ENCODE peak calls at places on chromosome 22, in four cellular contexts. L is esophagus squamous epithelium, P is heart left ventricle, U is DND-41. A is an unnamed sample.
A peak's percentile ranks its signal among the peaks of the same experiment; 100 is the strongest.

GRCh38 chr22:33013531-33014162 is 44.5 kb downstream of the SYN3 start:
- DNase-seq in L (no peak), P (no peak), U (no peak), A (no peak)

GRCh38 chr22:35739642-35740041 is 22.0 kb downstream of the APOL5 start:
- DNase-seq in L (no peak), P (no peak), U (no peak), A (no peak)

GRCh38 chr22:45846952-45847351 is 130.0 kb downstream of the WNT7B start:
- DNase-seq in L (no peak), P (no peak), U (no peak), A (no peak)

GRCh38 chr22:42725606-42726355 is 5.1 kb upstream of the A4GALT start:
- DNase-seq in L (no peak), P (no peak), U (no peak), A (no peak)

GRCh38 chr22:46829140-46829891 is 66.9 kb downstream of the TBC1D22A start:
- DNase-seq in L (no peak), P (no peak), U (no peak), A (peak; percentile 76)

GRCh38 chr22:49958462-49958921 is 2.1 kb upstream of the PIM3 start:
- DNase-seq in L (no peak), P (no peak), U (no peak), A (no peak)

GRCh38 chr22:26589367-26589844 is 526 bp downstream of the TPST2 start:
- DNase-seq in L (no peak), P (peak; percentile 55), U (peak; percentile 42), A (no peak)

GRCh38 chr22:50056214-50056972 is 1.7 kb downstream of the TTLL8 start:
- DNase-seq in L (no peak), P (no peak), U (no peak), A (no peak)

GRCh38 chr22:37533995-37534394 is 14.8 kb upstream of the CARD10 start:
- DNase-seq in L (no peak), P (no peak), U (no peak), A (peak; percentile 65)

GRCh38 chr22:32546480-32546879 is 71.9 kb downstream of the FBXO7 start:
- DNase-seq in L (no peak), P (no peak), U (no peak), A (no peak)

GRCh38 chr22:27842236-27842993 is 40.9 kb upstream of the MN1 start:
- DNase-seq in L (no peak), P (no peak), U (no peak), A (no peak)

GRCh38 chr22:41425704-41426365 is 20.8 kb downstream of the TOB2 start:
- DNase-seq in L (no peak), P (no peak), U (no peak), A (no peak)

GRCh38 chr22:33389927-33390326 is 331.7 kb upstream of the SYN3 start:
- DNase-seq in L (no peak), P (no peak), U (no peak), A (peak; percentile 4)

GRCh38 chr22:17009640-17010291 is 1.7 kb upstream of the GAB4 start:
- DNase-seq in L (no peak), P (no peak), U (no peak), A (no peak)

GRCh38 chr22:18067548-18068341 is 10.0 kb upstream of the PEX26 start:
- DNase-seq in L (no peak), P (no peak), U (no peak), A (no peak)

GRCh38 chr22:25702046-25702445 is 39.9 kb upstream of the MYO18B start:
- DNase-seq in L (no peak), P (no peak), U (no peak), A (no peak)

GRCh38 chr22:32106930-32107329 is 52.2 kb downstream of the C22orf42 start:
- DNase-seq in L (no peak), P (no peak), U (peak; percentile 58), A (no peak)

GRCh38 chr22:19757140-19757984 is 3.2 kb upstream of the TBX1 start:
- DNase-seq in L (no peak), P (no peak), U (no peak), A (no peak)

GRCh38 chr22:42365337-42365865 is 66.8 kb downstream of the NFAM1 start:
- DNase-seq in L (no peak), P (peak; percentile 46), U (no peak), A (no peak)

GRCh38 chr22:23773247-23774113 is 831 bp downstream of the MMP11 start:
- DNase-seq in L (no peak), P (no peak), U (no peak), A (no peak)
- TF ChIP-seq CTCF in L (no peak), P (no peak), U (no peak), A (no peak)

GRCh38 chr22:48642550-48642949 is 1185.1 kb downstream of the BRD1 start:
- DNase-seq in L (no peak), P (peak; percentile 18), U (no peak), A (no peak)

GRCh38 chr22:48639021-48639795 is 1188.5 kb downstream of the BRD1 start:
- DNase-seq in L (no peak), P (peak; percentile 27), U (no peak), A (no peak)

GRCh38 chr22:48639896-48640732 is 1187.6 kb downstream of the BRD1 start:
- DNase-seq in L (no peak), P (peak; percentile 53), U (peak; percentile 59), A (no peak)

GRCh38 chr22:48641906-48642475 is 1185.7 kb downstream of the BRD1 start:
- DNase-seq in L (no peak), P (peak; percentile 44), U (no peak), A (no peak)

GRCh38 chr22:48640890-48641771 is 1186.5 kb downstream of the BRD1 start:
- DNase-seq in L (no peak), P (peak; percentile 21), U (peak; percentile 74), A (no peak)
- H3K27ac ChIP-seq in L (no peak overlapping the region), P (no peak overlapping the region), U (no peak overlapping the region), A (no peak overlapping the region)

GRCh38 chr22:39316440-39317083 is 2.9 kb downstream of the RPL3 start:
- DNase-seq in L (no peak), P (peak; percentile 81), U (peak; percentile 75), A (peak; percentile 81)
- H3K4me3 ChIP-seq in L (peak overlapping the region; percentile 54), P (peak overlapping the region; percentile 88), U (no peak overlapping the region), A (peak overlapping the region; percentile 87)

GRCh38 chr22:44380716-44381500 is 68.2 kb upstream of the SHISAL1 start:
- DNase-seq in L (no peak), P (peak; percentile 33), U (no peak), A (no peak)
- TF ChIP-seq CTCF in L (no peak), P (no peak), U (no peak), A (no peak)

A was measured in AG04450.